ENCODE peak calls at places on chromosomes 11 and 22, in eight cellular contexts. C is activated naive CD8-positive, alpha-beta T cell treated with anti-CD3 and anti-CD28 coated beads for 36 hours; X is HCEC 1CT; N is HEK293T; Q is uterus; O is skeletal muscle cell; W is globus pallidus; I is GF-D8. E is an unnamed sample.

GRCh38 chr11:9733212-9733611 is 69.3 kb downstream of the SWAP70 start:
- DNase-seq in C (no peak), W (no peak), I (no peak), Q (no peak), N (no peak), O (no peak), X (no peak), E (no peak)

GRCh38 chr22:22111267-22111751 is 128.7 kb upstream of the TOP3B start:
- DNase-seq in W (no peak), Q (no peak), C (peak), N (no peak), O (peak), I (no peak), X (peak), E (peak)

GRCh38 chr11:124050770-124051169 is 9.6 kb upstream of the OR10G7 start:
- DNase-seq in I (no peak), O (no peak), X (no peak), W (no peak), N (no peak), C (no peak), Q (no peak), E (no peak)

GRCh38 chr11:100872951-100873350 is 185.9 kb downstream of the ARHGAP42 start:
- DNase-seq in Q (no peak), O (no peak), W (no peak), I (no peak), N (no peak), X (peak), C (no peak), E (no peak)

GRCh38 chr11:21485426-21485825 is 707.5 kb upstream of the ANO5 start:
- DNase-seq in C (no peak), O (no peak), I (no peak), Q (no peak), X (no peak), W (no peak), N (no peak), E (no peak)

GRCh38 chr22:39414886-39415285 is 15.3 kb downstream of the TAB1 start:
- DNase-seq in I (no peak), C (no peak), N (no peak), O (no peak), W (peak), X (no peak), Q (no peak), E (no peak)

GRCh38 chr22:38167988-38168407 is 13.6 kb downstream of the PLA2G6 start:
- DNase-seq in N (no peak), O (no peak), I (no peak), W (no peak), X (no peak), C (no peak), Q (no peak), E (no peak)

GRCh38 chr11:79708319-79708928 is 267.6 kb upstream of the TENM4 start:
- DNase-seq in N (peak), Q (no peak), C (no peak), W (no peak), X (peak), I (peak), O (no peak), E (peak)

GRCh38 chr11:134270250-134270714 is 5.9 kb upstream of the GLB1L3 start:
- DNase-seq in W (no peak), C (peak), Q (no peak), N (peak), O (no peak), I (no peak), X (peak), E (no peak)

GRCh38 chr11:71518506-71519471 is 8.3 kb upstream of the KRTAP5-7 start:
- DNase-seq in Q (no peak), W (no peak), N (no peak), X (no peak), I (no peak), C (no peak), O (no peak), E (no peak)

GRCh38 chr22:37403267-37403960 is 23.9 kb downstream of the ELFN2 start:
- DNase-seq in C (no peak), N (no peak), Q (no peak), X (no peak), I (no peak), O (no peak), W (no peak), E (no peak)

GRCh38 chr11:74318241-74318932 is 6.9 kb upstream of the P4HA3 start:
- DNase-seq in W (no peak), C (no peak), Q (no peak), O (peak), I (no peak), X (peak), N (no peak), E (no peak)

GRCh38 chr11:2173761-2174160 is 2.1 kb upstream of the TH start:
- DNase-seq in N (no peak), O (no peak), I (no peak), X (no peak), C (no peak), Q (no peak), W (no peak), E (no peak)

GRCh38 chr11:36996795-36997194 is 398.8 kb upstream of the RAG2 start:
- DNase-seq in N (no peak), W (no peak), X (no peak), O (no peak), C (no peak), Q (no peak), I (no peak), E (no peak)

GRCh38 chr11:47436726-47437125 is 10.5 kb upstream of the PSMC3 start:
- DNase-seq in C (no peak), X (no peak), N (no peak), I (no peak), Q (no peak), O (no peak), W (no peak), E (no peak)

GRCh38 chr11:14538926-14539554 is 18.9 kb upstream of the PSMA1 start:
- DNase-seq in O (no peak), W (no peak), X (no peak), I (no peak), C (no peak), Q (no peak), N (no peak), E (no peak)

GRCh38 chr11:7657306-7658025 is 15.8 kb downstream of the CYB5R2 start:
- DNase-seq in Q (peak), O (no peak), W (peak), N (peak), C (no peak), I (no peak), X (peak), E (peak)

GRCh38 chr11:64337538-64338249 is 2.3 kb upstream of the CCDC88B start:
- DNase-seq in W (no peak), X (no peak), C (no peak), N (no peak), I (no peak), Q (no peak), O (no peak), E (no peak)

GRCh38 chr22:41935015-41935908 is 8.7 kb upstream of the TNFRSF13C start:
- DNase-seq in X (no peak), W (no peak), I (no peak), Q (no peak), C (no peak), O (no peak), N (no peak), E (no peak)

GRCh38 chr22:36934153-36934939 is 20.9 kb downstream of the CSF2RB start:
- DNase-seq in N (no peak), C (no peak), Q (no peak), O (no peak), I (no peak), W (no peak), X (no peak), E (no peak)

GRCh38 chr11:2789331-2789730 is 89.5 kb upstream of the KCNQ1OT1 start:
- DNase-seq in X (no peak), O (no peak), N (no peak), C (no peak), Q (no peak), W (no peak), I (no peak), E (no peak)

GRCh38 chr11:283405-284080 is 5.3 kb downstream of the NLRP6 start:
- DNase-seq in O (no peak), X (no peak), I (no peak), Q (no peak), W (no peak), C (peak), N (no peak), E (no peak)

GRCh38 chr11:114088836-114089235 is 29.3 kb downstream of the ZBTB16 start:
- DNase-seq in X (no peak), Q (peak), O (no peak), W (peak), N (no peak), C (no peak), I (peak), E (no peak)

GRCh38 chr11:106594751-106595351 is 423.4 kb downstream of the GUCY1A2 start:
- DNase-seq in C (no peak), O (no peak), Q (no peak), N (no peak), X (no peak), I (no peak), W (no peak), E (no peak)

GRCh38 chr11:17865765-17866428 is 131.3 kb downstream of the KCNC1 start:
- DNase-seq in I (no peak), O (no peak), C (no peak), N (no peak), Q (no peak), X (peak), W (no peak), E (no peak)

GRCh38 chr11:126147268-126148111 is 64.0 kb downstream of the RPUSD4 start:
- DNase-seq in Q (no peak), W (no peak), I (no peak), C (no peak), X (no peak), O (no peak), N (no peak), E (no peak)

GRCh38 chr11:62542750-62543567 is 3.6 kb downstream of the AHNAK start:
- DNase-seq in C (peak), X (peak), W (peak), N (peak), I (no peak), O (no peak), Q (peak), E (no peak)

GRCh38 chr22:31103899-31104694 is 3.3 kb downstream of the SELENOM start:
- DNase-seq in N (no peak), O (no peak), C (no peak), X (no peak), Q (peak), I (no peak), W (no peak), E (no peak)

GRCh38 chr11:12827929-12828812 is 153.9 kb downstream of the TEAD1 start:
- DNase-seq in I (no peak), X (peak), O (no peak), C (no peak), Q (no peak), N (peak), W (peak), E (no peak)

GRCh38 chr11:117826832-117827231 is 2.3 kb upstream of the FXYD2 start:
- DNase-seq in C (no peak), X (no peak), W (no peak), I (no peak), O (no peak), N (no peak), Q (peak), E (no peak)

GRCh38 chr22:45335021-45335818 is 25.5 kb downstream of the FAM118A start:
- DNase-seq in N (peak), I (no peak), W (no peak), X (no peak), C (no peak), Q (no peak), O (no peak), E (no peak)

E was measured in retinal pigment epithelial cell.